ENCODE peak calls at places on chromosomes 7 and 10, in six cellular contexts. O, Q, S, V, Z and H are unnamed samples.

GRCh38 chr7:40884226-40884625 is 749.4 kb downstream of the SUGCT start:
- DNase-seq in O (no peak), Q (no peak), S (no peak), V (no peak), Z (no peak), H (peak; percentile 88)

GRCh38 chr10:96511044-96511945 is 2.4 kb downstream of the TLL2 start:
- DNase-seq in O (peak; percentile 72), Q (no peak), S (no peak), V (no peak), Z (peak; percentile 17), H (peak; percentile 57)

GRCh38 chr7:22201182-22201880 is 155.6 kb downstream of the RAPGEF5 start:
- DNase-seq in O (no peak), Q (no peak), S (no peak), V (no peak), Z (no peak), H (no peak)

GRCh38 chr10:30915141-30915540 is 116.5 kb downstream of the ZNF438 start:
- DNase-seq in O (no peak), Q (no peak), S (no peak), V (no peak), Z (peak; percentile 65), H (peak; percentile 78)

GRCh38 chr10:42753507-42754154 is 29.0 kb upstream of the BMS1 start:
- DNase-seq in O (peak; percentile 58), Q (no peak), S (no peak), V (no peak), Z (no peak), H (no peak)

GRCh38 chr10:122249991-122250750 is 20.9 kb upstream of the BTBD16 start:
- DNase-seq in O (no peak), Q (no peak), S (no peak), V (no peak), Z (no peak), H (peak; percentile 44)

GRCh38 chr10:58206251-58206650 is 61.4 kb downstream of the IPMK start:
- DNase-seq in O (no peak), Q (no peak), S (no peak), V (no peak), Z (no peak), H (no peak)

GRCh38 chr10:133608855-133609254 is 17.7 kb downstream of the FRG2B start:
- DNase-seq in O (peak; percentile 38), Q (no peak), S (no peak), V (no peak), Z (no peak), H (peak; percentile 33)

GRCh38 chr10:71244638-71245419 is 32.5 kb downstream of the UNC5B start:
- DNase-seq in O (peak; percentile 81), Q (no peak), S (peak; percentile 81), V (peak; percentile 73), Z (peak; percentile 93), H (peak; percentile 88)

GRCh38 chr7:19060870-19061269 is 56.6 kb downstream of the TWIST1 start:
- DNase-seq in O (no peak), Q (peak; percentile 41), S (no peak), V (no peak), Z (peak; percentile 6), H (peak; percentile 19)

GRCh38 chr7:42833411-42833810 is 78.5 kb downstream of the C7orf25 start:
- DNase-seq in O (no peak), Q (no peak), S (no peak), V (no peak), Z (no peak), H (no peak)

GRCh38 chr7:131302876-131303707 is 24.6 kb upstream of the MKLN1 start:
- DNase-seq in O (no peak), Q (no peak), S (no peak), V (peak; percentile 39), Z (peak; percentile 23), H (peak; percentile 61)

GRCh38 chr10:124701881-124702656 is 42.1 kb downstream of the FAM53B start:
- DNase-seq in O (no peak), Q (no peak), S (peak; percentile 85), V (peak; percentile 88), Z (peak; percentile 66), H (peak; percentile 93)

GRCh38 chr7:37062460-37062859 is 338.2 kb upstream of the AOAH start:
- DNase-seq in O (peak; percentile 55), Q (no peak), S (no peak), V (no peak), Z (no peak), H (no peak)

GRCh38 chr10:13206546-13207443 is 27.4 kb downstream of the UCMA start:
- DNase-seq in O (peak; percentile 44), Q (no peak), S (no peak), V (peak; percentile 24), Z (peak; percentile 61), H (peak; percentile 81)

GRCh38 chr7:44065431-44066110 is at the start of gene PGAM2:
- DNase-seq in O (peak; percentile 72), Q (no peak), S (peak; percentile 86), V (no peak), Z (no peak), H (peak; percentile 46)

GRCh38 chr10:71957546-71958275 is 6.5 kb upstream of the CHST3 start:
- DNase-seq in O (no peak), Q (no peak), S (no peak), V (no peak), Z (no peak), H (peak; percentile 41)

GRCh38 chr10:15898046-15898445 is 37.7 kb upstream of the MINDY3 start:
- DNase-seq in O (peak; percentile 12), Q (no peak), S (no peak), V (no peak), Z (peak; percentile 8), H (peak; percentile 57)

GRCh38 chr7:43248961-43249807 is 136.7 kb downstream of the HECW1 start:
- DNase-seq in O (no peak), Q (no peak), S (no peak), V (no peak), Z (peak; percentile 77), H (peak; percentile 62)

GRCh38 chr7:20793258-20793657 is 6.6 kb upstream of the SP8 start:
- DNase-seq in O (no peak), Q (peak; percentile 33), S (no peak), V (no peak), Z (no peak), H (no peak)

GRCh38 chr7:37083311-37084096 is 359.2 kb upstream of the AOAH start:
- DNase-seq in O (no peak), Q (no peak), S (no peak), V (peak; percentile 58), Z (peak; percentile 46), H (peak; percentile 27)

GRCh38 chr7:40008218-40008815 is 58.3 kb downstream of the CDK13 start:
- DNase-seq in O (no peak), Q (no peak), S (no peak), V (no peak), Z (peak; percentile 89), H (peak; percentile 77)

GRCh38 chr10:21030096-21030495 is 133.0 kb upstream of the NEBL start:
- DNase-seq in O (no peak), Q (peak; percentile 53), S (no peak), V (no peak), Z (no peak), H (peak; percentile 80)

GRCh38 chr10:99370993-99371392 is 41.8 kb downstream of the CNNM1 start:
- DNase-seq in O (peak; percentile 56), Q (no peak), S (no peak), V (no peak), Z (peak; percentile 23), H (peak; percentile 32)

GRCh38 chr10:132899054-132899750 is 43.2 kb downstream of the CFAP46 start:
- DNase-seq in O (no peak), Q (no peak), S (peak; percentile 46), V (peak; percentile 8), Z (no peak), H (no peak)

GRCh38 chr10:70462349-70462984 is 16.1 kb upstream of the PALD1 start:
- DNase-seq in O (peak; percentile 68), Q (peak; percentile 53), S (peak; percentile 85), V (peak; percentile 59), Z (no peak), H (no peak)

GRCh38 chr10:91520657-91521056 is 110.5 kb downstream of the HECTD2 start:
- DNase-seq in O (no peak), Q (no peak), S (no peak), V (peak; percentile 90), Z (no peak), H (no peak)

GRCh38 chr7:129777993-129778769 is 166.7 kb downstream of the NRF1 start:
- DNase-seq in O (peak; percentile 39), Q (peak; percentile 29), S (no peak), V (no peak), Z (no peak), H (no peak)
- H3K4me3 ChIP-seq in O (no peak overlapping the region), Q (peak overlapping the region; percentile 85), S (peak overlapping the region; percentile 56), V (no peak overlapping the region), Z (no peak overlapping the region), H (no peak overlapping the region)

GRCh38 chr7:112411186-112411795 is 39.0 kb upstream of the IFRD1 start:
- DNase-seq in O (peak; percentile 64), Q (no peak), S (no peak), V (peak; percentile 39), Z (peak; percentile 62), H (peak; percentile 81)
- TF ChIP-seq CTCF in O (peak; percentile 80), Q (peak; percentile 53), S (peak; percentile 40), V (peak; percentile 34), Z (peak; percentile 78), H (peak; percentile 87)

GRCh38 chr10:683448-684071 is 5.9 kb downstream of the DIP2C start:
- DNase-seq in O (peak; percentile 86), Q (no peak), S (no peak), V (no peak), Z (peak; percentile 99), H (peak; percentile 69)

GRCh38 chr10:681670-682318 is 7.7 kb downstream of the DIP2C start:
- DNase-seq in O (no peak), Q (no peak), S (no peak), V (no peak), Z (peak; percentile 83), H (peak; percentile 66)

GRCh38 chr10:685613-686012 is 3.9 kb downstream of the DIP2C start:
- DNase-seq in O (no peak), Q (no peak), S (no peak), V (no peak), Z (no peak), H (no peak)

GRCh38 chr10:680745-681144 is 8.7 kb downstream of the DIP2C start:
- DNase-seq in O (no peak), Q (no peak), S (no peak), V (no peak), Z (no peak), H (no peak)

GRCh38 chr10:682931-683447 is 6.5 kb downstream of the DIP2C start:
- DNase-seq in O (peak; percentile 79), Q (no peak), S (no peak), V (no peak), Z (no peak), H (no peak)
- H3K4me3 ChIP-seq in O (peak overlapping the region; percentile 69), Q (no peak overlapping the region), S (no peak overlapping the region), V (no peak overlapping the region), Z (peak overlapping the region; percentile 33), H (no peak overlapping the region)

GRCh38 chr10:6473901-6474370 is 106.1 kb downstream of the PRKCQ start:
- DNase-seq in O (no peak), Q (no peak), S (no peak), V (no peak), Z (no peak), H (peak; percentile 15)

GRCh38 chr10:6469661-6470060 is 110.4 kb downstream of the PRKCQ start:
- DNase-seq in O (no peak), Q (no peak), S (no peak), V (no peak), Z (no peak), H (no peak)

GRCh38 chr10:6476989-6477388 is 103.1 kb downstream of the PRKCQ start:
- DNase-seq in O (no peak), Q (peak; percentile 79), S (no peak), V (no peak), Z (no peak), H (no peak)

GRCh38 chr10:6470894-6471618 is 109.0 kb downstream of the PRKCQ start:
- DNase-seq in O (no peak), Q (no peak), S (no peak), V (no peak), Z (no peak), H (no peak)

GRCh38 chr10:6473430-6473829 is 106.6 kb downstream of the PRKCQ start:
- DNase-seq in O (no peak), Q (no peak), S (no peak), V (no peak), Z (no peak), H (no peak)
- TF ChIP-seq CTCF in O (no peak), Q (no peak), S (no peak), V (no peak), Z (no peak), H (no peak)